ENCODE peak calls at places on chromosome 12, in four cellular contexts. G is Caco-2, F is K562, A is GM23338. I is an unnamed sample. For H3K4me1, the result is how much of the 10 kb centered on the place peaks cover.

GRCh38 chr12:14779834-14780233 is 23.4 kb downstream of the WBP11 start:
- DNase-seq in F (no peak), G (no peak), A (no peak), I (no peak)

GRCh38 chr12:94098466-94098865 is 49.9 kb upstream of the PLXNC1 start:
- DNase-seq in A (no peak), F (no peak), G (no peak), I (no peak)

GRCh38 chr12:86697916-86698315 is 441.7 kb upstream of the MGAT4C start:
- DNase-seq in F (no peak), A (no peak), G (no peak), I (no peak)

GRCh38 chr12:18683603-18684002 is 54.2 kb downstream of the PLCZ1 start:
- DNase-seq in A (no peak), F (peak), G (no peak), I (no peak)

GRCh38 chr12:101698782-101699347 is 1.4 kb downstream of the CHPT1 start:
- DNase-seq in G (no peak), A (no peak), F (no peak), I (peak)

GRCh38 chr12:46450279-46450748 is 77.7 kb upstream of the SLC38A2 start:
- DNase-seq in F (peak), A (no peak), G (no peak), I (peak)

GRCh38 chr12:24595652-24596235 is 353.2 kb downstream of the BCAT1 start:
- DNase-seq in A (peak), F (peak), G (no peak), I (no peak)

GRCh38 chr12:41983394-41983793 is 161.3 kb downstream of the GXYLT1 start:
- DNase-seq in G (no peak), F (no peak), A (no peak), I (no peak)

GRCh38 chr12:108846320-108846719 is 11.1 kb downstream of the SSH1 start:
- DNase-seq in F (no peak), A (no peak), G (no peak), I (peak)

GRCh38 chr12:5807090-5807414 is 138.0 kb downstream of the ANO2 start:
- DNase-seq in A (no peak), F (no peak), G (no peak), I (no peak)

GRCh38 chr12:69602954-69603353 is 7.8 kb downstream of the LRRC10 start:
- DNase-seq in G (no peak), A (peak), F (no peak), I (no peak)

GRCh38 chr12:131167334-131167733 is 213.6 kb downstream of the ADGRD1 start:
- DNase-seq in G (no peak), A (no peak), F (no peak), I (no peak)

GRCh38 chr12:29429999-29430698 is 49.2 kb upstream of the ERGIC2 start:
- DNase-seq in G (no peak), A (no peak), F (no peak), I (peak)

GRCh38 chr12:76032043-76032981 is 736 bp upstream of the PHLDA1 start:
- DNase-seq in A (peak), F (peak), G (peak), I (no peak)

GRCh38 chr12:56029666-56030293 is 8.9 kb downstream of the IKZF4 start:
- DNase-seq in A (peak), G (peak), F (peak), I (peak)

GRCh38 chr12:1972856-1973317 is 31.4 kb downstream of the DCP1B start:
- DNase-seq in G (no peak), A (no peak), F (no peak), I (no peak)

GRCh38 chr12:65113621-65114035 is 7.5 kb downstream of the WIF1 start:
- DNase-seq in F (no peak), A (no peak), G (no peak), I (no peak)

GRCh38 chr12:99389751-99390150 is 257.8 kb upstream of the GARIN6 start:
- DNase-seq in G (no peak), F (no peak), A (no peak), I (no peak)

GRCh38 chr12:111448266-111448830 is 42.6 kb downstream of the SH2B3 start:
- DNase-seq in A (peak), G (peak), F (no peak), I (no peak)

GRCh38 chr12:27627123-27627835 is 69.0 kb upstream of the REP15 start:
- DNase-seq in F (no peak), G (no peak), A (no peak), I (no peak)

GRCh38 chr12:123384318-123384993 is 524 bp downstream of the KMT5A start:
- DNase-seq in G (no peak), F (peak), A (peak), I (no peak)

GRCh38 chr12:24270965-24271364 is 321.5 kb upstream of the SOX5 start:
- DNase-seq in A (no peak), F (no peak), G (no peak), I (no peak)

GRCh38 chr12:92942905-92943304 is 13.8 kb upstream of the EEA1 start:
- DNase-seq in A (no peak), F (no peak), G (no peak), I (no peak)

GRCh38 chr12:76360316-76360715 is 12.1 kb upstream of the BBS10 start:
- DNase-seq in A (no peak), G (no peak), F (no peak), I (no peak)

GRCh38 chr12:29921307-29921706 is 137.6 kb upstream of the TMTC1 start:
- DNase-seq in F (no peak), G (no peak), A (no peak), I (peak)

GRCh38 chr12:79370021-79370420 is 320.7 kb downstream of the PAWR start:
- DNase-seq in A (no peak), G (no peak), F (no peak), I (no peak)

GRCh38 chr12:3747976-3748619 is 4.8 kb downstream of the CRACR2A start:
- DNase-seq in A (no peak), G (no peak), F (no peak), I (no peak)

GRCh38 chr12:80099259-80099658 is at the start of gene OTOGL:
- DNase-seq in G (no peak), A (no peak), F (no peak), I (no peak)

GRCh38 chr12:123250471-123251383 is 17.5 kb downstream of the MTRFR start:
- DNase-seq in G (peak), F (peak), A (peak), I (peak)

GRCh38 chr12:6213969-6214368 is 13.8 kb downstream of the CD9 start:
- DNase-seq in G (no peak), A (no peak), F (no peak), I (no peak)

GRCh38 chr12:49671051-49671765 is 36.0 kb downstream of the FMNL3 start:
- DNase-seq in F (no peak), G (no peak), A (no peak), I (no peak)

GRCh38 chr12:124837958-124838803 is 25.5 kb downstream of the SCARB1 start:
- DNase-seq in F (no peak), G (no peak), A (no peak), I (peak)

GRCh38 chr12:49296034-49296835 is 1.3 kb downstream of the PRPH start:
- DNase-seq in A (peak), F (peak), G (peak), I (peak)

GRCh38 chr12:115867854-115868253 is 409.6 kb downstream of the MED13L start:
- DNase-seq in G (no peak), F (no peak), A (peak), I (no peak)

GRCh38 chr12:110993425-110993824 is 73.0 kb upstream of the MYL2 start:
- DNase-seq in F (no peak), A (peak), G (no peak), I (peak)

GRCh38 chr12:54431911-54432814 is 13.1 kb upstream of the ITGA5 start:
- DNase-seq in G (no peak), F (peak), A (peak), I (no peak)

GRCh38 chr12:32080435-32080834 is 26.2 kb upstream of the BICD1 start:
- DNase-seq in G (no peak), A (no peak), F (no peak), I (no peak)

GRCh38 chr12:1927751-1928351 is 9.4 kb upstream of the CACNA2D4 start:
- DNase-seq in G (peak), A (no peak), F (no peak), I (peak)

GRCh38 chr12:110744176-110744575 is 1.5 kb upstream of the PPP1CC start:
- DNase-seq in F (no peak), A (no peak), G (no peak), I (no peak)

DNA sequence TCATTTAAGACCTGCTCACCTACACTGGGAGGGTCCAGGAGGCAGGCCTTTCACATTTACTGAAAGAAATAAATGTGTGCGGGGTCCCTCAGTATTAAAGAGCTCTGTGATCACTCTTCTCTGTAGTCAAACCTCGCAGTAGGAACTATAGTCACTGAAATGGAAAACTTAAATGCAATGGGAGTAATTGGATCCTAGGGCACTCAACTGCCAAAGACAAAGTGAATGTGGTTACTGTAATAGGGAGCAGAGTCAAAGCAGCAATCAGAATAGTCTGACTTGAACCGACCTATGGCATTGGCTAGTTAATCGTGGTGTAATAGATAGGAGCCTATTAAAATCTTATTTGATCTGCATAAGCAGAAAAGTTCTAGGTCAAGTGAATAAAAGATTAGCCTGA is 26.6 kb upstream of the DYRK2 start:
- DNase-seq in G (no peak), A (no peak), F (no peak), I (no peak)
- H3K4me1 ChIP-seq in G (under half), A (under half), F (under half), I (under half)

GRCh38 chr12:58032156-58032555 is 90.8 kb downstream of the ATP23 start:
- DNase-seq in G (no peak), A (no peak), F (no peak), I (no peak)
- TF ChIP-seq CTCF in G (no peak), A (no peak), F (no peak), I (no peak)

GRCh38 chr12:22410497-22410896 is 76.0 kb upstream of the ST8SIA1 start:
- DNase-seq in G (no peak), F (no peak), A (no peak), I (no peak)
- H3K4me1 ChIP-seq in G (under half), F (under half), A (under half), I (under half)

DNA sequence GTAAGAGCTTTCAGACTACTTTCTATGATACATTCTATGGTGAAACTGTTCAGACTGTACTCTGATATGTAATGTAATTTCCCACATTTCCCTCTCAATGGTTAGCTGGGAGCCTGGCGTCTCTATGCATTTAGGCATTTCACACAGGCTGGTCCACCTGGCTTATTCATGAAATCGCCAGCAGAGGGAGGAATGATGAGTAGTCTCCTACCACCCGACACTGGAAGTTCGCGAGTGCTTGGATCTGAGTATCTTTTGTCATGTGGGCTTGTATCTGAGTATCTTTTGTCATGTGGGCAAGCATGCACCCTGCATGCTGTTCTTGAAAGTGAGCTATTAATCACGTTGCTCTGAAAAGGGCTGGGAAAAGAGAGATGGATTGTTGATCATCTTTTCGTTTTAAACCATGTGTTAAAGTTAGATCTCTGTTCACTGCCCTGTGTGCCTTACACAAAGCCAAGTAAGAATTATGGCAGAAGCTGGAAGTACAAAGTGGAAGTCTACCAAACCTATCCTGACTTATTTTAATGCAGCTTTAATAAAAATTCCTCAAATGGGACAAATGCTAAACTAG is 235.0 kb downstream of the ATP23 start:
- DNase-seq in A (peak), G (peak), F (peak), I (peak)
- TF ChIP-seq CTCF in A (peak), G (peak), F (peak), I (peak)